ENCODE peak calls at places on chromosome 6, in seven cellular contexts. One of them, this sample, is unnamed.

GRCh38 chr6:41781302-41781711 is 725 bp downstream of the PRICKLE4 start:
- DNase-seq in transverse colon: peak; percentile 63
- DNase-seq in stomach: peak; percentile 59
- DNase-seq in right atrium auricular region: no peak
- DNase-seq in osteoblast: peak; percentile 78
- DNase-seq in H9: no peak
- DNase-seq in IMR-90: no peak
- DNase-seq in this sample: peak; percentile 58

GRCh38 chr6:149990109-149990671 is 26.4 kb downstream of the ULBP1 start:
- DNase-seq in transverse colon: no peak
- DNase-seq in stomach: no peak
- DNase-seq in right atrium auricular region: no peak
- DNase-seq in osteoblast: no peak
- DNase-seq in H9: no peak
- DNase-seq in IMR-90: no peak
- DNase-seq in this sample: peak; percentile 55

GRCh38 chr6:37862992-37863391 is 43.5 kb downstream of the ZFAND3 start:
- DNase-seq in transverse colon: no peak
- DNase-seq in stomach: no peak
- DNase-seq in right atrium auricular region: no peak
- DNase-seq in osteoblast: no peak
- DNase-seq in H9: no peak
- DNase-seq in IMR-90: peak; percentile 38
- DNase-seq in this sample: no peak

GRCh38 chr6:152975204-152975915 is 7.5 kb downstream of the FBXO5 start:
- DNase-seq in transverse colon: no peak
- DNase-seq in stomach: no peak
- DNase-seq in right atrium auricular region: no peak
- DNase-seq in osteoblast: no peak
- DNase-seq in H9: no peak
- DNase-seq in IMR-90: no peak
- DNase-seq in this sample: no peak

GRCh38 chr6:20582586-20583446 is 48.6 kb downstream of the CDKAL1 start:
- DNase-seq in transverse colon: no peak
- DNase-seq in stomach: no peak
- DNase-seq in right atrium auricular region: no peak
- DNase-seq in osteoblast: peak; percentile 32
- DNase-seq in H9: no peak
- DNase-seq in IMR-90: no peak
- DNase-seq in this sample: no peak

GRCh38 chr6:13485303-13485702 is 2.1 kb downstream of the GFOD1 start:
- DNase-seq in transverse colon: no peak
- DNase-seq in stomach: no peak
- DNase-seq in right atrium auricular region: no peak
- DNase-seq in osteoblast: no peak
- DNase-seq in H9: no peak
- DNase-seq in IMR-90: no peak
- DNase-seq in this sample: no peak

GRCh38 chr6:160156842-160157241 is 35.2 kb downstream of the SLC22A1 start:
- DNase-seq in transverse colon: no peak
- DNase-seq in stomach: no peak
- DNase-seq in right atrium auricular region: no peak
- DNase-seq in osteoblast: peak; percentile 53
- DNase-seq in H9: no peak
- DNase-seq in IMR-90: peak; percentile 46
- DNase-seq in this sample: no peak

GRCh38 chr6:111563581-111563980 is 42.1 kb downstream of the TRAF3IP2 start:
- DNase-seq in transverse colon: no peak
- DNase-seq in stomach: no peak
- DNase-seq in right atrium auricular region: no peak
- DNase-seq in osteoblast: no peak
- DNase-seq in H9: no peak
- DNase-seq in IMR-90: no peak
- DNase-seq in this sample: no peak

GRCh38 chr6:148365037-148365436 is 22.4 kb downstream of the SASH1 start:
- DNase-seq in transverse colon: no peak
- DNase-seq in stomach: no peak
- DNase-seq in right atrium auricular region: no peak
- DNase-seq in osteoblast: no peak
- DNase-seq in H9: no peak
- DNase-seq in IMR-90: no peak
- DNase-seq in this sample: no peak

GRCh38 chr6:80154160-80154559 is 47.7 kb downstream of the BCKDHB start:
- DNase-seq in transverse colon: no peak
- DNase-seq in stomach: no peak
- DNase-seq in right atrium auricular region: no peak
- DNase-seq in osteoblast: no peak
- DNase-seq in H9: no peak
- DNase-seq in IMR-90: no peak
- DNase-seq in this sample: no peak

GRCh38 chr6:79672631-79673065 is 41.5 kb downstream of the SH3BGRL2 start:
- DNase-seq in transverse colon: no peak
- DNase-seq in stomach: no peak
- DNase-seq in right atrium auricular region: no peak
- DNase-seq in osteoblast: peak; percentile 55
- DNase-seq in H9: no peak
- DNase-seq in IMR-90: peak; percentile 45
- DNase-seq in this sample: no peak

GRCh38 chr6:157063176-157063934 is 260.0 kb downstream of the TMEM242 start:
- DNase-seq in transverse colon: no peak
- DNase-seq in stomach: no peak
- DNase-seq in right atrium auricular region: no peak
- DNase-seq in osteoblast: no peak
- DNase-seq in H9: no peak
- DNase-seq in IMR-90: no peak
- DNase-seq in this sample: no peak

GRCh38 chr6:33128318-33128717 is 52.5 kb downstream of the HLA-DPB1 start:
- DNase-seq in transverse colon: no peak
- DNase-seq in stomach: no peak
- DNase-seq in right atrium auricular region: no peak
- DNase-seq in osteoblast: no peak
- DNase-seq in H9: no peak
- DNase-seq in IMR-90: no peak
- DNase-seq in this sample: no peak

GRCh38 chr6:67224989-67225388 is 1410.1 kb upstream of the ADGRB3 start:
- DNase-seq in transverse colon: no peak
- DNase-seq in stomach: no peak
- DNase-seq in right atrium auricular region: no peak
- DNase-seq in osteoblast: no peak
- DNase-seq in H9: no peak
- DNase-seq in IMR-90: no peak
- DNase-seq in this sample: no peak

GRCh38 chr6:14224359-14225103 is 107.0 kb downstream of the CD83 start:
- DNase-seq in transverse colon: no peak
- DNase-seq in stomach: no peak
- DNase-seq in right atrium auricular region: no peak
- DNase-seq in osteoblast: no peak
- DNase-seq in H9: no peak
- DNase-seq in IMR-90: no peak
- DNase-seq in this sample: no peak

GRCh38 chr6:98839788-98840361 is 5.5 kb downstream of the POU3F2 start:
- DNase-seq in transverse colon: no peak
- DNase-seq in stomach: no peak
- DNase-seq in right atrium auricular region: no peak
- DNase-seq in osteoblast: peak; percentile 73
- DNase-seq in H9: no peak
- DNase-seq in IMR-90: peak; percentile 8
- DNase-seq in this sample: no peak

GRCh38 chr6:170192905-170193304 is 98.0 kb downstream of the DLL1 start:
- DNase-seq in transverse colon: no peak
- DNase-seq in stomach: no peak
- DNase-seq in right atrium auricular region: peak; percentile 9
- DNase-seq in osteoblast: peak; percentile 55
- DNase-seq in H9: no peak
- DNase-seq in IMR-90: no peak
- DNase-seq in this sample: no peak

GRCh38 chr6:73308712-73309533 is 45.2 kb downstream of the DPPA5 start:
- DNase-seq in transverse colon: no peak
- DNase-seq in stomach: no peak
- DNase-seq in right atrium auricular region: no peak
- DNase-seq in osteoblast: peak; percentile 88
- DNase-seq in H9: peak; percentile 65
- DNase-seq in IMR-90: no peak
- DNase-seq in this sample: peak; percentile 13

GRCh38 chr6:30981942-30982772 is 1.4 kb upstream of the MUC21 start:
- DNase-seq in transverse colon: no peak
- DNase-seq in stomach: peak; percentile 52
- DNase-seq in right atrium auricular region: no peak
- DNase-seq in osteoblast: no peak
- DNase-seq in H9: peak; percentile 85
- DNase-seq in IMR-90: peak; percentile 81
- DNase-seq in this sample: no peak

GRCh38 chr6:63351995-63352586 is 32.3 kb upstream of the LGSN start:
- DNase-seq in transverse colon: no peak
- DNase-seq in stomach: no peak
- DNase-seq in right atrium auricular region: no peak
- DNase-seq in osteoblast: peak; percentile 25
- DNase-seq in H9: no peak
- DNase-seq in IMR-90: peak; percentile 73
- DNase-seq in this sample: peak; percentile 29

GRCh38 chr6:1436334-1437306 is 47.2 kb downstream of the FOXF2 start:
- DNase-seq in transverse colon: peak; percentile 31
- DNase-seq in stomach: peak; percentile 33
- DNase-seq in right atrium auricular region: no peak
- DNase-seq in osteoblast: peak; percentile 95
- DNase-seq in H9: peak; percentile 44
- DNase-seq in IMR-90: peak; percentile 72
- DNase-seq in this sample: peak; percentile 13

GRCh38 chr6:2803731-2804429 is 37.8 kb downstream of the SERPINB1 start:
- DNase-seq in transverse colon: no peak
- DNase-seq in stomach: no peak
- DNase-seq in right atrium auricular region: peak; percentile 26
- DNase-seq in osteoblast: no peak
- DNase-seq in H9: no peak
- DNase-seq in IMR-90: no peak
- DNase-seq in this sample: no peak
- H3K4me1 ChIP-seq in transverse colon: no peaks in the 10 kb centered on the region
- H3K4me1 ChIP-seq in stomach: no peaks in the 10 kb centered on the region
- H3K4me1 ChIP-seq in right atrium auricular region: peaks cover 41% of the 10 kb centered on the region
- H3K4me1 ChIP-seq in osteoblast: no peaks in the 10 kb centered on the region
- H3K4me1 ChIP-seq in H9: no peaks in the 10 kb centered on the region
- H3K4me1 ChIP-seq in IMR-90: peaks cover 2% of the 10 kb centered on the region
- H3K4me1 ChIP-seq in this sample: peaks cover 37% of the 10 kb centered on the region

GRCh38 chr6:141437685-141438084 is 695.0 kb upstream of the GJE1 start:
- DNase-seq in transverse colon: no peak
- DNase-seq in stomach: no peak
- DNase-seq in right atrium auricular region: no peak
- DNase-seq in osteoblast: no peak
- DNase-seq in H9: no peak
- DNase-seq in IMR-90: no peak
- DNase-seq in this sample: no peak
- TF ChIP-seq CTCF in transverse colon: no peak
- TF ChIP-seq CTCF in stomach: no peak
- TF ChIP-seq CTCF in right atrium auricular region: no peak
- TF ChIP-seq CTCF in osteoblast: no peak
- TF ChIP-seq CTCF in H9: no peak
- TF ChIP-seq CTCF in IMR-90: no peak
- TF ChIP-seq CTCF in this sample: no peak

GRCh38 chr6:36603222-36604089 is 9.3 kb downstream of the SRSF3 start:
- DNase-seq in transverse colon: no peak
- DNase-seq in stomach: no peak
- DNase-seq in right atrium auricular region: no peak
- DNase-seq in osteoblast: no peak
- DNase-seq in H9: no peak
- DNase-seq in IMR-90: no peak
- DNase-seq in this sample: no peak
- H3K4me1 ChIP-seq in transverse colon: peaks cover 80% of the 10 kb centered on the region
- H3K4me1 ChIP-seq in stomach: peaks cover 80% of the 10 kb centered on the region
- H3K4me1 ChIP-seq in right atrium auricular region: peaks cover 88% of the 10 kb centered on the region
- H3K4me1 ChIP-seq in osteoblast: peaks cover 70% of the 10 kb centered on the region
- H3K4me1 ChIP-seq in H9: peaks cover 2% of the 10 kb centered on the region
- H3K4me1 ChIP-seq in IMR-90: peaks cover 20% of the 10 kb centered on the region
- H3K4me1 ChIP-seq in this sample: peaks cover 41% of the 10 kb centered on the region

DNA sequence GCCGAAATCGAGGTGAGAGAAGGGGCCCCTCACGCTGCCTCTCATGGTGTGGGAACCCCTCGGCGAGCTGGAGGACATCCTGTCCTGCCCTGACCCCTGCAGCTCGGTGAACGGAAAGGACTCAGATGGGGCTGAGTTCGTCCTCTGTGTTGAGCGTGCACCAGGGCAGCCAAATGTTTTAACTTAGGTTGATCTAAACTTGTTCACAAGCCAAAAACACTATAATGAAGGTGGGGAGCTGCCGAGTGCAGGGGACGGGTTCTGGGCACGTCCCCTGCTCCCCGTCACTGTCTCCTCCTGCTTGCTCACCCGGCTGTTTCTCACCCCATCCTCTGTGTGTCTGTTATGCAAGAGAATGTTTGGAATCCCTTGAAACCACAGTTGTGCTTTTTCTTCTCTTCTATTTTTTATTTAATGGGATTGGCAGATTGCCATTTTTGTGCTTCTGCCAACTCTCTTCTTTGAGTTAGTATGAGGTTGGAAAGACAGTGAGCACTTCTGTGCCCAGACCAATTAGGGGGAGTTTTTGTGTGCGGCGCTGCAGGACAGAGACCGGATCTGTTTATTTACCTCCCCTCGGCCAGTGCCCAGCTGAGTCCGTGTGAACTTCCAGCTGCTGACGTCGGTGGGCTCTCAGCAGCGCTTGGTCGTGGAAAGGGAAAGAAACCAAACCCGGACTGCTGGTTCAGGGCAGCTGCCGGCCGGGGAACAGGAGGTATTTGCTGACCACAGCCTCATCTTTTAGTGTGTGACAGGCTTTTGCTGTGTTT is 158.1 kb downstream of the DTNBP1 start:
- DNase-seq in transverse colon: peak; percentile 48
- DNase-seq in stomach: peak; percentile 39
- DNase-seq in right atrium auricular region: peak; percentile 77
- DNase-seq in osteoblast: peak; percentile 97
- DNase-seq in H9: no peak
- DNase-seq in IMR-90: peak; percentile 98
- DNase-seq in this sample: no peak
- TF ChIP-seq CTCF in transverse colon: no peak
- TF ChIP-seq CTCF in stomach: no peak
- TF ChIP-seq CTCF in right atrium auricular region: no peak
- TF ChIP-seq CTCF in osteoblast: no peak
- TF ChIP-seq CTCF in H9: no peak
- TF ChIP-seq CTCF in IMR-90: peak; percentile 19
- TF ChIP-seq CTCF in this sample: no peak

GRCh38 chr6:75416443-75416842 is 77.2 kb downstream of the FILIP1 start:
- DNase-seq in transverse colon: no peak
- DNase-seq in stomach: no peak
- DNase-seq in right atrium auricular region: no peak
- DNase-seq in osteoblast: no peak
- DNase-seq in H9: no peak
- DNase-seq in IMR-90: no peak
- DNase-seq in this sample: no peak

GRCh38 chr6:75419408-75419807 is 74.2 kb downstream of the FILIP1 start:
- DNase-seq in transverse colon: no peak
- DNase-seq in stomach: no peak
- DNase-seq in right atrium auricular region: no peak
- DNase-seq in osteoblast: no peak
- DNase-seq in H9: no peak
- DNase-seq in IMR-90: no peak
- DNase-seq in this sample: no peak

GRCh38 chr6:75419980-75420379 is 73.6 kb downstream of the FILIP1 start:
- DNase-seq in transverse colon: no peak
- DNase-seq in stomach: no peak
- DNase-seq in right atrium auricular region: no peak
- DNase-seq in osteoblast: no peak
- DNase-seq in H9: no peak
- DNase-seq in IMR-90: no peak
- DNase-seq in this sample: no peak

GRCh38 chr6:75415804-75416203 is 77.8 kb downstream of the FILIP1 start:
- DNase-seq in transverse colon: no peak
- DNase-seq in stomach: no peak
- DNase-seq in right atrium auricular region: no peak
- DNase-seq in osteoblast: no peak
- DNase-seq in H9: no peak
- DNase-seq in IMR-90: no peak
- DNase-seq in this sample: no peak

GRCh38 chr6:75418233-75418632 is 75.4 kb downstream of the FILIP1 start:
- DNase-seq in transverse colon: no peak
- DNase-seq in stomach: no peak
- DNase-seq in right atrium auricular region: no peak
- DNase-seq in osteoblast: peak; percentile 58
- DNase-seq in H9: no peak
- DNase-seq in IMR-90: no peak
- DNase-seq in this sample: no peak
- H3K4me1 ChIP-seq in transverse colon: peaks cover 7% of the 10 kb centered on the region
- H3K4me1 ChIP-seq in stomach: peaks cover 8% of the 10 kb centered on the region
- H3K4me1 ChIP-seq in right atrium auricular region: peaks cover 53% of the 10 kb centered on the region
- H3K4me1 ChIP-seq in osteoblast: peaks cover 5% of the 10 kb centered on the region
- H3K4me1 ChIP-seq in H9: no peaks in the 10 kb centered on the region
- H3K4me1 ChIP-seq in IMR-90: peaks cover 9% of the 10 kb centered on the region
- H3K4me1 ChIP-seq in this sample: peaks cover 5% of the 10 kb centered on the region

This sample was measured in pancreas.